ENCODE peak calls at places on chromosomes 4 and X, in five cellular contexts. One of them, this sample, is unnamed.
A peak's percentile ranks its signal among the peaks of the same experiment; 100 is the strongest.

GRCh38 chrX:46268429-46268828 is 276.8 kb downstream of the ZNF674 start:
- DNase-seq in GM23248: peak; percentile 48
- DNase-seq in AG04450: no peak
- DNase-seq in adrenal gland: no peak
- DNase-seq in K562: no peak
- DNase-seq in this sample: no peak

GRCh38 chrX:21989415-21989814 is 42.7 kb upstream of the PHEX start:
- DNase-seq in K562: no peak
- DNase-seq in adrenal gland: no peak
- DNase-seq in AG04450: no peak
- DNase-seq in GM23248: no peak
- DNase-seq in this sample: no peak

GRCh38 chr4:37001688-37002436 is 242.7 kb upstream of the NWD2 start:
- DNase-seq in GM23248: no peak
- DNase-seq in adrenal gland: no peak
- DNase-seq in AG04450: no peak
- DNase-seq in K562: peak; percentile 95
- DNase-seq in this sample: no peak

GRCh38 chr4:10656988-10657387 is 27.6 kb downstream of the CLNK start:
- DNase-seq in GM23248: no peak
- DNase-seq in K562: no peak
- DNase-seq in AG04450: no peak
- DNase-seq in adrenal gland: no peak
- DNase-seq in this sample: no peak

GRCh38 chrX:13570245-13570573 is 808 bp downstream of the EGFL6 start:
- DNase-seq in adrenal gland: no peak
- DNase-seq in AG04450: no peak
- DNase-seq in K562: no peak
- DNase-seq in GM23248: no peak
- DNase-seq in this sample: peak; percentile 18

GRCh38 chr4:152896819-152897218 is 39.3 kb upstream of the FHDC1 start:
- DNase-seq in K562: no peak
- DNase-seq in GM23248: peak; percentile 41
- DNase-seq in adrenal gland: no peak
- DNase-seq in AG04450: peak; percentile 18
- DNase-seq in this sample: no peak

GRCh38 chr4:121353213-121353612 is 27.6 kb downstream of the QRFPR start:
- DNase-seq in adrenal gland: no peak
- DNase-seq in AG04450: no peak
- DNase-seq in GM23248: no peak
- DNase-seq in K562: no peak
- DNase-seq in this sample: no peak

GRCh38 chr4:108703966-108704365 is 53.6 kb downstream of the OSTC start:
- DNase-seq in AG04450: no peak
- DNase-seq in adrenal gland: no peak
- DNase-seq in K562: no peak
- DNase-seq in GM23248: no peak
- DNase-seq in this sample: no peak

GRCh38 chr4:85823295-85823694 is 348.3 kb downstream of the ARHGAP24 start:
- DNase-seq in GM23248: peak; percentile 73
- DNase-seq in adrenal gland: no peak
- DNase-seq in K562: peak; percentile 38
- DNase-seq in AG04450: no peak
- DNase-seq in this sample: peak; percentile 49

GRCh38 chrX:38484607-38485498 is 76.5 kb upstream of the TSPAN7 start:
- DNase-seq in GM23248: no peak
- DNase-seq in AG04450: no peak
- DNase-seq in K562: peak; percentile 11
- DNase-seq in adrenal gland: no peak
- DNase-seq in this sample: peak; percentile 12

GRCh38 chr4:2469192-2469984 is 482 bp downstream of the RNF4 start:
- DNase-seq in AG04450: no peak
- DNase-seq in GM23248: peak; percentile 63
- DNase-seq in K562: peak; percentile 75
- DNase-seq in adrenal gland: peak; percentile 35
- DNase-seq in this sample: peak; percentile 79

GRCh38 chr4:82852751-82853053 is 38.3 kb downstream of the SEC31A start:
- DNase-seq in GM23248: no peak
- DNase-seq in K562: no peak
- DNase-seq in AG04450: no peak
- DNase-seq in adrenal gland: no peak
- DNase-seq in this sample: no peak

GRCh38 chr4:128601992-128602695 is 207.4 kb upstream of the JADE1 start:
- DNase-seq in adrenal gland: peak; percentile 70
- DNase-seq in GM23248: peak; percentile 63
- DNase-seq in K562: peak; percentile 82
- DNase-seq in AG04450: no peak
- DNase-seq in this sample: peak; percentile 83

GRCh38 chr4:92172203-92172602 is 131.6 kb upstream of the GRID2 start:
- DNase-seq in AG04450: no peak
- DNase-seq in GM23248: peak; percentile 4
- DNase-seq in K562: no peak
- DNase-seq in adrenal gland: no peak
- DNase-seq in this sample: no peak

GRCh38 chr4:183201331-183201730 is 102.3 kb downstream of the WWC2 start:
- DNase-seq in K562: no peak
- DNase-seq in adrenal gland: no peak
- DNase-seq in GM23248: peak; percentile 95
- DNase-seq in AG04450: no peak
- DNase-seq in this sample: no peak

GRCh38 chr4:30929649-30930048 is 209.5 kb downstream of the PCDH7 start:
- DNase-seq in K562: no peak
- DNase-seq in adrenal gland: no peak
- DNase-seq in GM23248: no peak
- DNase-seq in AG04450: no peak
- DNase-seq in this sample: no peak

GRCh38 chr4:30094866-30095265 is 625.3 kb upstream of the PCDH7 start:
- DNase-seq in GM23248: no peak
- DNase-seq in AG04450: no peak
- DNase-seq in adrenal gland: no peak
- DNase-seq in K562: no peak
- DNase-seq in this sample: no peak

GRCh38 chrX:11558972-11559371 is 106.7 kb downstream of the ARHGAP6 start:
- DNase-seq in adrenal gland: no peak
- DNase-seq in GM23248: peak; percentile 17
- DNase-seq in K562: peak; percentile 55
- DNase-seq in AG04450: no peak
- DNase-seq in this sample: no peak

GRCh38 chrX:68748030-68748429 is 80.8 kb upstream of the EFNB1 start:
- DNase-seq in AG04450: no peak
- DNase-seq in GM23248: no peak
- DNase-seq in adrenal gland: no peak
- DNase-seq in K562: no peak
- DNase-seq in this sample: no peak

GRCh38 chr4:78777556-78777900 is 1.4 kb downstream of the BMP2K start:
- DNase-seq in GM23248: no peak
- DNase-seq in K562: no peak
- DNase-seq in adrenal gland: no peak
- DNase-seq in AG04450: no peak
- DNase-seq in this sample: no peak

GRCh38 chr4:80173387-80173786 is 23.9 kb upstream of the PRDM8 start:
- DNase-seq in K562: no peak
- DNase-seq in adrenal gland: no peak
- DNase-seq in AG04450: no peak
- DNase-seq in GM23248: peak; percentile 96
- DNase-seq in this sample: no peak

GRCh38 chr4:15198070-15198727 is 195.9 kb downstream of the CPEB2 start:
- DNase-seq in K562: no peak
- DNase-seq in AG04450: no peak
- DNase-seq in adrenal gland: no peak
- DNase-seq in GM23248: no peak
- DNase-seq in this sample: no peak

GRCh38 chr4:3041192-3042142 is 32.9 kb downstream of the HTT-AS start:
- DNase-seq in AG04450: no peak
- DNase-seq in GM23248: peak; percentile 80
- DNase-seq in K562: no peak
- DNase-seq in adrenal gland: peak; percentile 88
- DNase-seq in this sample: peak; percentile 88

GRCh38 chrX:97587171-97587570 is 703.5 kb downstream of the RPA4 start:
- DNase-seq in AG04450: no peak
- DNase-seq in GM23248: no peak
- DNase-seq in adrenal gland: no peak
- DNase-seq in K562: no peak
- DNase-seq in this sample: no peak

GRCh38 chrX:136198010-136198409 is 50.7 kb downstream of the FHL1 start:
- DNase-seq in adrenal gland: no peak
- DNase-seq in K562: no peak
- DNase-seq in GM23248: no peak
- DNase-seq in AG04450: no peak
- DNase-seq in this sample: no peak

GRCh38 chr4:15336410-15337184 is 91.2 kb upstream of the C1QTNF7 start:
- DNase-seq in GM23248: peak; percentile 69
- DNase-seq in AG04450: peak; percentile 76
- DNase-seq in adrenal gland: no peak
- DNase-seq in K562: no peak
- DNase-seq in this sample: no peak

GRCh38 chr4:109332926-109333464 is 30.5 kb upstream of the COL25A1 start:
- DNase-seq in adrenal gland: no peak
- DNase-seq in K562: peak; percentile 54
- DNase-seq in AG04450: no peak
- DNase-seq in GM23248: peak; percentile 14
- DNase-seq in this sample: no peak

GRCh38 chr4:184382189-184382846 is 92.0 kb downstream of the IRF2 start:
- DNase-seq in AG04450: no peak
- DNase-seq in K562: no peak
- DNase-seq in GM23248: no peak
- DNase-seq in adrenal gland: no peak
- DNase-seq in this sample: no peak

GRCh38 chr4:187103351-187103750 is 379.7 kb upstream of the FAT1 start:
- DNase-seq in AG04450: no peak
- DNase-seq in GM23248: no peak
- DNase-seq in adrenal gland: no peak
- DNase-seq in K562: no peak
- DNase-seq in this sample: no peak

GRCh38 chrX:148501121-148502066 is 977 bp downstream of the AFF2 start:
- DNase-seq in K562: no peak
- DNase-seq in AG04450: no peak
- DNase-seq in GM23248: no peak
- DNase-seq in adrenal gland: no peak
- DNase-seq in this sample: no peak

GRCh38 chr4:157741642-157742041 is 431.2 kb downstream of the GASK1B start:
- DNase-seq in K562: no peak
- DNase-seq in AG04450: no peak
- DNase-seq in GM23248: no peak
- DNase-seq in adrenal gland: no peak
- DNase-seq in this sample: no peak

GRCh38 chr4:106048250-106048931 is 153.1 kb downstream of the NPNT start:
- DNase-seq in adrenal gland: no peak
- DNase-seq in K562: no peak
- DNase-seq in GM23248: no peak
- DNase-seq in AG04450: peak; percentile 30
- DNase-seq in this sample: no peak

GRCh38 chr4:26226978-26227377 is 93.8 kb upstream of the RBPJ start:
- DNase-seq in AG04450: no peak
- DNase-seq in GM23248: no peak
- DNase-seq in adrenal gland: no peak
- DNase-seq in K562: no peak
- DNase-seq in this sample: no peak
- H3K4me3 ChIP-seq in AG04450: no peak overlapping the region
- H3K4me3 ChIP-seq in GM23248: no peak overlapping the region
- H3K4me3 ChIP-seq in adrenal gland: no peak overlapping the region
- H3K4me3 ChIP-seq in K562: no peak overlapping the region
- H3K4me3 ChIP-seq in this sample: no peak overlapping the region

GRCh38 chr4:95839891-95840290 is at the start of gene PDHA2:
- DNase-seq in AG04450: no peak
- DNase-seq in K562: no peak
- DNase-seq in adrenal gland: no peak
- DNase-seq in GM23248: no peak
- DNase-seq in this sample: peak; percentile 37
- H3K9me3 ChIP-seq in AG04450: peaks cover 9% of the 10 kb centered on the region
- H3K9me3 ChIP-seq in K562: no peaks in the 10 kb centered on the region
- H3K9me3 ChIP-seq in adrenal gland: no peaks in the 10 kb centered on the region
- H3K9me3 ChIP-seq in GM23248: no peaks in the 10 kb centered on the region
- H3K9me3 ChIP-seq in this sample: no peaks in the 10 kb centered on the region

GRCh38 chr4:13484749-13485345 is 707 bp upstream of the RAB28 start:
- DNase-seq in GM23248: peak; percentile 50
- DNase-seq in AG04450: no peak
- DNase-seq in K562: peak; percentile 29
- DNase-seq in adrenal gland: no peak
- DNase-seq in this sample: no peak

GRCh38 chr4:13483142-13484044 is 747 bp downstream of the RAB28 start:
- DNase-seq in adrenal gland: peak; percentile 57
- DNase-seq in AG04450: peak; percentile 33
- DNase-seq in K562: peak; percentile 60
- DNase-seq in GM23248: peak; percentile 91
- DNase-seq in this sample: peak; percentile 63

GRCh38 chr4:13478707-13479106 is 5.4 kb downstream of the RAB28 start:
- DNase-seq in adrenal gland: no peak
- DNase-seq in GM23248: no peak
- DNase-seq in AG04450: no peak
- DNase-seq in K562: no peak
- DNase-seq in this sample: no peak

GRCh38 chr4:13484045-13484748 is at the start of gene RAB28:
- DNase-seq in adrenal gland: peak; percentile 94
- DNase-seq in AG04450: peak; percentile 86
- DNase-seq in GM23248: peak; percentile 97
- DNase-seq in K562: peak; percentile 94
- DNase-seq in this sample: peak; percentile 95

GRCh38 chr4:13481569-13481968 is 2.6 kb downstream of the RAB28 start:
- DNase-seq in K562: peak; percentile 34
- DNase-seq in AG04450: no peak
- DNase-seq in adrenal gland: no peak
- DNase-seq in GM23248: peak; percentile 70
- DNase-seq in this sample: no peak
- H3K4me3 ChIP-seq in K562: no peak overlapping the region
- H3K4me3 ChIP-seq in AG04450: no peak overlapping the region
- H3K4me3 ChIP-seq in adrenal gland: no peak overlapping the region
- H3K4me3 ChIP-seq in GM23248: peak overlapping the region; percentile 10
- H3K4me3 ChIP-seq in this sample: no peak overlapping the region

DNA sequence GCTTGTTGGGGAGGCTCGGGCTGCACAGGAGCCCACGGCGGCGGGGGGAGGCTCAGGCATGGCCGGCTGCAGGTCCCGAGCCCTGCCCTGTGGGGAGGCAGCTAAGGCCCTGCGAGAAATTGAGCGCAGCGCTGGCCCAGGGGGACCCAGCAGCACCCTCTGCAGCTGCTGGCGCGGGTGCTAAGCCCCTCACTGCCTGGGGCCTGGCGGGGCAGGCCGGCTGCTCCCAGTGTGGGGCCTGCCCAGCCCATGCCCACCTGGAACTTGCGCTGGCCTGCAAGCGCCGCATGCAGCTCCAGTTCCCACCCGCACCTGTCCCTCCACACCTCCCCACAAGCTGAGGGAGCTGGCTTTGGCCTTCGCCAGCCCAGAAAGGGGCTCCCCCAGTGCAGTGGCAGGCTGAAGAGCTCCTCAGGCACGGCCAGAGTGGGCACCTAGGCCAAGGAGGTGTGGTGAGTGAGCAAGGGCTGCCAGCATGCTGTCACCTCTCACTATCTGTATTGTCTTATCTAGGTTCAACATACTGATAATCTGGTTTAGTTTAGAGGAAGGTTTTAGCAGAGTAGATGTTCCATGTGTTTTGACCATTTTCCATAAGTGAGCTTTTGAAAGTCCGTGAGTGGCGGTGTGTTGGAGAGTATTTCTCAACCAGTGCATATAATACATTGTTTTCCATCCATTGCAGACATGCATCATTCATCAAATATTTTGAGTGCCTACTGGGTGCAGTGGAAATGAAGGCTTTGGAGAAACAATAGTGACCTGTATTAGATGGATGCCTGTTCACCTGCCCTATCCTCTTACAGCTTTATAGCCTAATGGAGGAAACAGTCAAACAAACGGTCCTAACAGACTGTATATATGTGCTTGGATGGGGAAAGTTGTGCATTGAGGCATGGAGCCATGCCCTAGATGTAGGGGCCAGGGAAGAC is 13.1 kb downstream of the PI4K2B start:
- DNase-seq in GM23248: no peak
- DNase-seq in adrenal gland: no peak
- DNase-seq in K562: no peak
- DNase-seq in AG04450: no peak
- DNase-seq in this sample: no peak
- H3K9me3 ChIP-seq in GM23248: no peaks in the 10 kb centered on the region
- H3K9me3 ChIP-seq in adrenal gland: no peaks in the 10 kb centered on the region
- H3K9me3 ChIP-seq in K562: peaks cover 2% of the 10 kb centered on the region
- H3K9me3 ChIP-seq in AG04450: peaks cover 8% of the 10 kb centered on the region
- H3K9me3 ChIP-seq in this sample: no peaks in the 10 kb centered on the region